ENCODE peak calls at places on chromosomes 11 and 22, in six cellular contexts. A is right atrium auricular region; W is HTR-8/SVneo; H is activated T-helper 9 cell treated with anti-CD3 and anti-CD28 coated beads, Interleukin-2, amount 50 U/mL, for 16 hours; N is GOT3; X is neural crest cell. J is an unnamed sample.

GRCh38 chr11:85988780-85989179 is 80.1 kb downstream of the PICALM start:
- DNase-seq in X (no peak), N (no peak), A (no peak), H (no peak), W (no peak), J (no peak)

GRCh38 chr11:67572747-67573419 is 10.7 kb upstream of the GSTP1 start:
- DNase-seq in N (no peak), X (peak), W (no peak), H (peak), A (no peak), J (peak)

GRCh38 chr11:132895340-132895739 is 637.0 kb downstream of the OPCML start:
- DNase-seq in X (no peak), A (no peak), W (peak), H (no peak), N (no peak), J (no peak)

GRCh38 chr22:50444663-50445062 is 30.2 kb downstream of the SBF1 start:
- DNase-seq in A (no peak), N (no peak), H (no peak), X (no peak), W (no peak), J (no peak)

GRCh38 chr22:21942407-21942895 is 10.2 kb downstream of the PPM1F start:
- DNase-seq in N (peak), W (peak), X (no peak), H (no peak), A (peak), J (no peak)

GRCh38 chr11:85725510-85726258 is 39.7 kb upstream of the CCDC89 start:
- DNase-seq in H (no peak), A (no peak), N (no peak), W (peak), X (no peak), J (no peak)

GRCh38 chr11:129935723-129936122 is 40.3 kb upstream of the NFRKB start:
- DNase-seq in X (no peak), A (no peak), H (no peak), N (no peak), W (no peak), J (no peak)

GRCh38 chr22:28012811-28013460 is 93.9 kb upstream of the PITPNB start:
- DNase-seq in H (no peak), X (no peak), A (no peak), W (no peak), N (no peak), J (no peak)

GRCh38 chr11:65058012-65058411 is 341 bp downstream of the NAALADL1 start:
- DNase-seq in A (no peak), W (no peak), X (no peak), H (no peak), N (no peak), J (no peak)

J was measured in HuH-7.